ENCODE peak calls at places on chromosomes 4 and X, in ten cellular contexts. H, O, E, R, C, J, B, W, V and G are unnamed samples.
A peak's percentile ranks its signal among the peaks of the same experiment; 100 is the strongest.

GRCh38 chr4:84582302-84582987 is 482 bp upstream of the CDS1 start:
- DNase-seq in H (peak; percentile 85), O (no peak), E (peak; percentile 82), R (peak; percentile 94), C (peak; percentile 89), J (peak; percentile 60), B (peak; percentile 74), W (peak; percentile 97), V (peak; percentile 68), G (peak; percentile 79)

GRCh38 chrX:109927663-109928273 is 75.1 kb upstream of the TMEM164 start:
- DNase-seq in H (no peak), O (no peak), E (no peak), R (no peak), C (no peak), J (no peak), B (no peak), W (no peak), V (no peak), G (no peak)

GRCh38 chr4:24557036-24558022 is 27.0 kb downstream of the DHX15 start:
- DNase-seq in H (no peak), O (no peak), E (no peak), R (no peak), C (no peak), J (no peak), B (no peak), W (no peak), V (no peak), G (no peak)

GRCh38 chrX:105910563-105911105 is 88.3 kb downstream of the NRK start:
- DNase-seq in H (no peak), O (no peak), E (no peak), R (no peak), C (no peak), J (no peak), B (no peak), W (peak; percentile 21), V (no peak), G (no peak)

GRCh38 chr4:87521757-87522374 is 7.3 kb downstream of the SPARCL1 start:
- DNase-seq in H (no peak), O (no peak), E (no peak), R (no peak), C (no peak), J (no peak), B (no peak), W (peak; percentile 1), V (no peak), G (no peak)

GRCh38 chr4:150142831-150143230 is 64.6 kb downstream of the DCLK2 start:
- DNase-seq in H (no peak), O (no peak), E (no peak), R (no peak), C (no peak), J (no peak), B (no peak), W (no peak), V (no peak), G (no peak)

GRCh38 chrX:1853916-1854315 is 239.1 kb downstream of the ASMT start:
- DNase-seq in H (no peak), O (no peak), E (no peak), R (no peak), C (no peak), J (no peak), B (no peak), W (no peak), V (no peak), G (no peak)

GRCh38 chrX:15849555-15849954 is 5.1 kb downstream of the AP1S2 start:
- DNase-seq in H (no peak), O (no peak), E (no peak), R (peak; percentile 31), C (no peak), J (no peak), B (no peak), W (peak; percentile 8), V (peak; percentile 11), G (no peak)

GRCh38 chrX:29617276-29617675 is 598.1 kb upstream of the MAGEB2 start:
- DNase-seq in H (no peak), O (no peak), E (peak; percentile 7), R (no peak), C (no peak), J (no peak), B (no peak), W (no peak), V (no peak), G (no peak)

GRCh38 chr4:89295415-89295927 is 12.1 kb downstream of the GPRIN3 start:
- DNase-seq in H (no peak), O (no peak), E (no peak), R (no peak), C (no peak), J (no peak), B (no peak), W (no peak), V (no peak), G (no peak)